ENCODE peak calls at places on chromosomes 2 and 18, in five cellular contexts. One of them, this sample, is unnamed.

GRCh38 chr2:189943009-189943408 is 119.5 kb downstream of the MSTN start:
- DNase-seq in brain microvascular endothelial cell: no peak
- DNase-seq in upper lobe of left lung: no peak
- DNase-seq in mesothelial cell of epicardium: no peak
- DNase-seq in tibial artery: no peak
- DNase-seq in this sample: no peak

GRCh38 chr2:1055014-1055595 is 104.5 kb downstream of the SNTG2 start:
- DNase-seq in brain microvascular endothelial cell: peak; percentile 88
- DNase-seq in tibial artery: no peak
- DNase-seq in mesothelial cell of epicardium: no peak
- DNase-seq in upper lobe of left lung: peak; percentile 11
- DNase-seq in this sample: no peak

GRCh38 chr2:118290436-118291004 is 202.2 kb downstream of the INSIG2 start:
- DNase-seq in brain microvascular endothelial cell: no peak
- DNase-seq in mesothelial cell of epicardium: no peak
- DNase-seq in upper lobe of left lung: no peak
- DNase-seq in tibial artery: no peak
- DNase-seq in this sample: no peak

GRCh38 chr18:52069201-52069600 is 270.8 kb upstream of the DCC start:
- DNase-seq in upper lobe of left lung: no peak
- DNase-seq in brain microvascular endothelial cell: no peak
- DNase-seq in tibial artery: no peak
- DNase-seq in mesothelial cell of epicardium: no peak
- DNase-seq in this sample: no peak

GRCh38 chr18:64165906-64166305 is 17.0 kb upstream of the LINC00305 start:
- DNase-seq in brain microvascular endothelial cell: peak; percentile 83
- DNase-seq in upper lobe of left lung: no peak
- DNase-seq in mesothelial cell of epicardium: no peak
- DNase-seq in tibial artery: no peak
- DNase-seq in this sample: no peak

GRCh38 chr2:39849982-39850526 is 71.0 kb upstream of the THUMPD2 start:
- DNase-seq in mesothelial cell of epicardium: no peak
- DNase-seq in tibial artery: no peak
- DNase-seq in brain microvascular endothelial cell: no peak
- DNase-seq in upper lobe of left lung: no peak
- DNase-seq in this sample: no peak

GRCh38 chr18:3350566-3351527 is 88.9 kb downstream of the MYL12B start:
- DNase-seq in brain microvascular endothelial cell: no peak
- DNase-seq in upper lobe of left lung: no peak
- DNase-seq in tibial artery: no peak
- DNase-seq in mesothelial cell of epicardium: no peak
- DNase-seq in this sample: no peak

GRCh38 chr2:240291940-240292574 is 143.4 kb upstream of the GPC1 start:
- DNase-seq in tibial artery: peak; percentile 27
- DNase-seq in upper lobe of left lung: no peak
- DNase-seq in mesothelial cell of epicardium: no peak
- DNase-seq in brain microvascular endothelial cell: no peak
- DNase-seq in this sample: no peak

GRCh38 chr2:80070587-80070986 is 234.0 kb downstream of the LRRTM1 start:
- DNase-seq in mesothelial cell of epicardium: no peak
- DNase-seq in brain microvascular endothelial cell: no peak
- DNase-seq in upper lobe of left lung: no peak
- DNase-seq in tibial artery: no peak
- DNase-seq in this sample: no peak

GRCh38 chr18:56258178-56258577 is 380.2 kb downstream of the TXNL1 start:
- DNase-seq in mesothelial cell of epicardium: no peak
- DNase-seq in tibial artery: no peak
- DNase-seq in brain microvascular endothelial cell: no peak
- DNase-seq in upper lobe of left lung: no peak
- DNase-seq in this sample: no peak

GRCh38 chr2:10303634-10304378 is 1.1 kb downstream of the HPCAL1 start:
- DNase-seq in upper lobe of left lung: peak; percentile 94
- DNase-seq in brain microvascular endothelial cell: no peak
- DNase-seq in tibial artery: no peak
- DNase-seq in mesothelial cell of epicardium: peak; percentile 70
- DNase-seq in this sample: peak; percentile 47

GRCh38 chr2:43032248-43032893 is 194.0 kb downstream of the ZFP36L2 start:
- DNase-seq in mesothelial cell of epicardium: peak; percentile 68
- DNase-seq in brain microvascular endothelial cell: no peak
- DNase-seq in upper lobe of left lung: peak; percentile 36
- DNase-seq in tibial artery: peak; percentile 72
- DNase-seq in this sample: no peak

GRCh38 chr2:98607741-98608117 is 583 bp downstream of the COA5 start:
- DNase-seq in brain microvascular endothelial cell: no peak
- DNase-seq in mesothelial cell of epicardium: no peak
- DNase-seq in tibial artery: no peak
- DNase-seq in upper lobe of left lung: no peak
- DNase-seq in this sample: no peak

GRCh38 chr2:21372654-21373053 is 248.9 kb downstream of the TDRD15 start:
- DNase-seq in tibial artery: no peak
- DNase-seq in mesothelial cell of epicardium: no peak
- DNase-seq in brain microvascular endothelial cell: no peak
- DNase-seq in upper lobe of left lung: no peak
- DNase-seq in this sample: no peak

GRCh38 chr18:160831-161570 is 2.6 kb downstream of the USP14 start:
- DNase-seq in tibial artery: no peak
- DNase-seq in upper lobe of left lung: no peak
- DNase-seq in brain microvascular endothelial cell: no peak
- DNase-seq in mesothelial cell of epicardium: no peak
- DNase-seq in this sample: no peak

GRCh38 chr2:38835015-38835601 is 40.6 kb downstream of the DHX57 start:
- DNase-seq in brain microvascular endothelial cell: peak; percentile 6
- DNase-seq in upper lobe of left lung: no peak
- DNase-seq in mesothelial cell of epicardium: no peak
- DNase-seq in tibial artery: no peak
- DNase-seq in this sample: no peak
- TF ChIP-seq CTCF in brain microvascular endothelial cell: peak; percentile 34
- TF ChIP-seq CTCF in upper lobe of left lung: no peak
- TF ChIP-seq CTCF in mesothelial cell of epicardium: peak; percentile 36
- TF ChIP-seq CTCF in tibial artery: no peak
- TF ChIP-seq CTCF in this sample: no peak

DNA sequence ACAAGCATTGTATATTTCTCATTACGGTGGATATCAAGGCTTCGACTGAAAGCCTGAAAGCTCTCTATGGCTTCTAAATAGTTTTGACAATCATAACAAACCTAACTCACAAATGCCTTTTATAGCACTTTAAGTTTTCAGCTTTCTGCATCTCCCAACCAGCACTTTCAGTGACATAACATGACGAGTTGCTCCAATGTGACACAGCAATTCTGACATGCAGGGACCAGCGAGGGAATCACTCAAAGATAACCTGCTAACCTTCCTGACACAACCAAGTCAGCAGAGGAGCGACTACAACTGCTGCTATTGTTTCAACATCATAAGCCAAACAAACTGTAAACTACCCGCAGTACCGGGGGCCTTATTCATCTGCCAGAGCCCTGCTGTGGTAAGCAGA is 95.7 kb upstream of the CDH20 start:
- DNase-seq in mesothelial cell of epicardium: no peak
- DNase-seq in upper lobe of left lung: no peak
- DNase-seq in brain microvascular endothelial cell: no peak
- DNase-seq in tibial artery: no peak
- DNase-seq in this sample: no peak
- TF ChIP-seq CTCF in mesothelial cell of epicardium: no peak
- TF ChIP-seq CTCF in upper lobe of left lung: no peak
- TF ChIP-seq CTCF in brain microvascular endothelial cell: no peak
- TF ChIP-seq CTCF in tibial artery: no peak
- TF ChIP-seq CTCF in this sample: no peak

DNA sequence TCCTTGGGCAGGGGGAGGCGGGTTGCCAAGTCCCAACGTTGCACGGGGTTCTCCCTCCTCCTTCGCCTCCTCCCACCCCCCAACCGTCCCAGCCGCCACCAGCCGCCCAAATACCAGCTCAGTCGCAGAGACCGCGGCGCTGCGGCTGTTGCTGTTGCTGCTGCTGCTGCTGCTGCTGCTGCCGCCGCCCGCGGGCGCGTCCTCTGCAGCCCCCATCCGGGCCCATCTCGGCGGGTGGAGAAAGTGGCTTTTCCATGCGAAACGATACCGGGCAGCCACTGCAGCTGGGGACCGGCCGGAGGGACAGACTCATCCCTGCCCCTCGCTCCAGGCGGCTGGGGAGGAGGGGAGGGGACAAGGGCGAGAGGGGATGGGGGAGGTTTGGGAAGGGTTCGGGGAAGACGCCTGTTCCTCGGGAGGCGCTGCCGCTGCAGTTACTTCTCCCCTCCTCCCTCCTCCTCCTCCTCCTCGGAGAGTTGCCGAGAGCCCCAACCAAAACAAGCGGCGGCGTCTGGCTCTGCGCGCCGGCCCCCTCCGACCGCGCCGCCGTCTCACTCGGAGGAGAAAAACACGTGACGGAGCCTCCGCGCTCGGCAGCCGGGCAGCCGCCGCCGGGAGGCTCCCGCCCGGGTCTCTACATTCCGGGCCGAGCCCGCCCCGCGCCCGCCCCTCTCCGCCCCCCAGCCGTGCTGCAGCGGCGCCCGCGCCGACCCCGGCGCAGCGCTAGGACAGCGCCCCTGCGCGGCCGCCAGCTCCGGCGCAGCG is at the start of gene IRS1:
- DNase-seq in upper lobe of left lung: peak; percentile 94
- DNase-seq in brain microvascular endothelial cell: peak; percentile 52
- DNase-seq in mesothelial cell of epicardium: peak; percentile 84
- DNase-seq in tibial artery: peak; percentile 89
- DNase-seq in this sample: peak; percentile 59
- TF ChIP-seq CTCF in upper lobe of left lung: no peak
- TF ChIP-seq CTCF in brain microvascular endothelial cell: peak; percentile 25
- TF ChIP-seq CTCF in mesothelial cell of epicardium: no peak
- TF ChIP-seq CTCF in tibial artery: no peak
- TF ChIP-seq CTCF in this sample: no peak

GRCh38 chr2:65319080-65319673 is 91.5 kb downstream of the ACTR2 start:
- DNase-seq in upper lobe of left lung: no peak
- DNase-seq in brain microvascular endothelial cell: no peak
- DNase-seq in mesothelial cell of epicardium: no peak
- DNase-seq in tibial artery: no peak
- DNase-seq in this sample: no peak

GRCh38 chr2:65317841-65318240 is 90.2 kb downstream of the ACTR2 start:
- DNase-seq in tibial artery: no peak
- DNase-seq in mesothelial cell of epicardium: no peak
- DNase-seq in upper lobe of left lung: no peak
- DNase-seq in brain microvascular endothelial cell: no peak
- DNase-seq in this sample: no peak

GRCh38 chr2:65316072-65316471 is 88.4 kb downstream of the ACTR2 start:
- DNase-seq in tibial artery: peak; percentile 85
- DNase-seq in brain microvascular endothelial cell: no peak
- DNase-seq in upper lobe of left lung: no peak
- DNase-seq in mesothelial cell of epicardium: no peak
- DNase-seq in this sample: no peak

GRCh38 chr2:65319674-65320041 is 92.0 kb downstream of the ACTR2 start:
- DNase-seq in mesothelial cell of epicardium: no peak
- DNase-seq in tibial artery: no peak
- DNase-seq in brain microvascular endothelial cell: no peak
- DNase-seq in upper lobe of left lung: no peak
- DNase-seq in this sample: no peak

DNA sequence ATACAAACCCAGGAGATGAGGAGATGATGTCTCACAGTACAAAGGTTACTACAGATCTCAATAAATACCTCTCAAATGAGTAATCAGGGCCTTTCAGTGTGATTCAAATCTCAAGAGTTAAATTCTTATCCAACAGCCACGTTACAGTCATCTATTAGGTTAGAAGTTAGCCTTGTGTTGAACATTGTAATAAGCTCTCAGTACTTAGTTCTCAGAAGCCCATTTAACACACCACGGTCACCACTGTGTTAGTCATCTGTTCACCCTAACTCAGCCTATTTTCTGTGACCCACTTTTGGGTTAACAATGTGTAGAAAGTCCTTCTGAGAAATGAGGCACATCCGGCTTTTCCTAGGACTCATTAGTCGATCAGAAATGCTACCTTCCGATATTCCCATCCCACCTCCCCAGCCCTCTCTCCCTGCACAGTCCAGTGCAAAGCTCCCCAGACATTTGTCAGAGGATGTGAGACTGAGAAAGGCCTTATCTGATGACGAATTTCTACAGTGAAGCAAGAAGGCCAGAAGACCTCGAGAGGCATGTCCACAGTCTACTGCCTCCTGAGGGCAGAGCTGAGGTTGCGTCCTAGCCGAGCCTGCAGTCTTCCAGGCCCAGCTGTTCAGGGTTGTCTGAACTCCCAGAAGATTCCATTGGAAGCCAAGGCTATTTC is 92.5 kb downstream of the ACTR2 start:
- DNase-seq in upper lobe of left lung: no peak
- DNase-seq in tibial artery: no peak
- DNase-seq in brain microvascular endothelial cell: peak; percentile 91
- DNase-seq in mesothelial cell of epicardium: no peak
- DNase-seq in this sample: no peak
- TF ChIP-seq CTCF in upper lobe of left lung: no peak
- TF ChIP-seq CTCF in tibial artery: no peak
- TF ChIP-seq CTCF in brain microvascular endothelial cell: peak; percentile 88
- TF ChIP-seq CTCF in mesothelial cell of epicardium: no peak
- TF ChIP-seq CTCF in this sample: no peak